ENCODE peak calls at places on chromosomes 3 and 15, in eight cellular contexts. T is NB4; V is A549; S is left lung; O is fibroblast of villous mesenchyme; H is glutamatergic neuron; E is CD8-positive, alpha-beta T cell; L is SK-N-SH. U is an unnamed sample.

GRCh38 chr3:11508346-11509174 is 135.2 kb downstream of the VGLL4 start:
- DNase-seq in T (no peak), V (no peak), S (no peak), O (no peak), H (no peak), E (no peak), L (no peak), U (no peak)

GRCh38 chr3:114789803-114790202 is 357.3 kb downstream of the ZBTB20 start:
- DNase-seq in T (no peak), V (no peak), S (no peak), O (no peak), H (no peak), E (no peak), L (no peak), U (no peak)

GRCh38 chr3:71227344-71227743 is 356.2 kb downstream of the FOXP1 start:
- DNase-seq in T (no peak), V (no peak), S (no peak), O (no peak), H (no peak), E (no peak), L (no peak), U (peak)

GRCh38 chr3:160449660-160450598 is at the start of gene TRIM59:
- DNase-seq in T (no peak), V (peak), S (peak), O (peak), H (peak), E (peak), L (peak), U (peak)

GRCh38 chr3:107629556-107629955 is 106.8 kb downstream of the BBX start:
- DNase-seq in T (peak), V (no peak), S (no peak), O (peak), H (no peak), E (no peak), L (no peak), U (no peak)

GRCh38 chr3:157408499-157409149 is 28.0 kb upstream of the PTX3 start:
- DNase-seq in T (no peak), V (no peak), S (no peak), O (no peak), H (no peak), E (no peak), L (no peak), U (no peak)

GRCh38 chr3:166100710-166101109 is 263.5 kb upstream of the BCHE start:
- DNase-seq in T (no peak), V (no peak), S (no peak), O (no peak), H (no peak), E (no peak), L (no peak), U (no peak)

GRCh38 chr15:64858136-64858535 is 16.4 kb downstream of the PLEKHO2 start:
- DNase-seq in T (peak), V (no peak), S (no peak), O (no peak), H (no peak), E (no peak), L (no peak), U (no peak)

GRCh38 chr3:163622384-163622783 is 1455.9 kb downstream of the SI start:
- DNase-seq in T (peak), V (no peak), S (no peak), O (no peak), H (peak), E (no peak), L (peak), U (no peak)

GRCh38 chr3:141876891-141877561 is 583 bp downstream of the ATP1B3 start:
- DNase-seq in T (peak), V (no peak), S (peak), O (peak), H (peak), E (peak), L (peak), U (peak)

GRCh38 chr15:88704791-88705768 is 66.3 kb downstream of the ISG20 start:
- DNase-seq in T (no peak), V (no peak), S (no peak), O (peak), H (no peak), E (no peak), L (peak), U (no peak)

GRCh38 chr3:109265300-109265699 is 51.0 kb downstream of the DPPA2 start:
- DNase-seq in T (no peak), V (no peak), S (no peak), O (peak), H (no peak), E (no peak), L (no peak), U (no peak)

GRCh38 chr15:64857421-64857820 is 15.7 kb downstream of the PLEKHO2 start:
- DNase-seq in T (no peak), V (no peak), S (no peak), O (peak), H (no peak), E (no peak), L (no peak), U (no peak)

GRCh38 chr3:9047465-9048346 is 84.4 kb upstream of the RAD18 start:
- DNase-seq in T (no peak), V (no peak), S (no peak), O (no peak), H (no peak), E (no peak), L (no peak), U (no peak)

GRCh38 chr15:66293419-66294156 is at the start of gene DIS3L:
- DNase-seq in T (peak), V (peak), S (peak), O (peak), H (peak), E (peak), L (peak), U (peak)

GRCh38 chr3:152350139-152350538 is 81.4 kb downstream of the MBNL1 start:
- DNase-seq in T (no peak), V (no peak), S (no peak), O (no peak), H (no peak), E (no peak), L (no peak), U (no peak)

GRCh38 chr3:9342696-9343095 is 20.2 kb upstream of the THUMPD3 start:
- DNase-seq in T (no peak), V (no peak), S (no peak), O (no peak), H (no peak), E (no peak), L (no peak), U (no peak)

GRCh38 chr3:38005076-38006020 is 14.8 kb downstream of the VILL start:
- DNase-seq in T (no peak), V (no peak), S (no peak), O (no peak), H (no peak), E (no peak), L (no peak), U (no peak)

GRCh38 chr3:100902572-100902971 is 90.6 kb downstream of the ABI3BP start:
- DNase-seq in T (no peak), V (no peak), S (no peak), O (peak), H (no peak), E (no peak), L (no peak), U (no peak)

GRCh38 chr3:112097378-112097777 is 11.2 kb downstream of the C3orf52 start:
- DNase-seq in T (peak), V (peak), S (no peak), O (peak), H (no peak), E (no peak), L (no peak), U (no peak)

GRCh38 chr3:101635954-101636798 is 40.8 kb downstream of the ZBTB11 start:
- DNase-seq in T (peak), V (peak), S (no peak), O (peak), H (peak), E (peak), L (peak), U (peak)

GRCh38 chr3:172065534-172065933 is 26.2 kb downstream of the FNDC3B start:
- DNase-seq in T (no peak), V (no peak), S (no peak), O (peak), H (no peak), E (no peak), L (no peak), U (no peak)

GRCh38 chr3:179956416-179956830 is 80.3 kb downstream of the PEX5L start:
- DNase-seq in T (peak), V (no peak), S (no peak), O (no peak), H (no peak), E (no peak), L (no peak), U (peak)

GRCh38 chr3:188533612-188534357 is 379.8 kb downstream of the LPP start:
- DNase-seq in T (no peak), V (no peak), S (no peak), O (no peak), H (no peak), E (no peak), L (no peak), U (no peak)

GRCh38 chr15:85587707-85588441 is 206.9 kb downstream of the KLHL25 start:
- DNase-seq in T (no peak), V (no peak), S (no peak), O (peak), H (no peak), E (no peak), L (no peak), U (no peak)

GRCh38 chr3:142844339-142844977 is 44.4 kb downstream of the PCOLCE2 start:
- DNase-seq in T (peak), V (peak), S (no peak), O (peak), H (no peak), E (no peak), L (peak), U (peak)

GRCh38 chr3:182697345-182697919 is 95.9 kb upstream of the ATP11B start:
- DNase-seq in T (no peak), V (no peak), S (no peak), O (no peak), H (peak), E (no peak), L (no peak), U (no peak)

GRCh38 chr15:70243686-70244540 is 146.2 kb upstream of the TLE3 start:
- DNase-seq in T (no peak), V (no peak), S (no peak), O (no peak), H (no peak), E (no peak), L (no peak), U (no peak)

GRCh38 chr3:100003609-100004503 is 110.4 kb downstream of the FILIP1L start:
- DNase-seq in T (no peak), V (no peak), S (no peak), O (no peak), H (no peak), E (no peak), L (no peak), U (no peak)

GRCh38 chr3:110821586-110821985 is 250.0 kb upstream of the NECTIN3 start:
- DNase-seq in T (no peak), V (no peak), S (no peak), O (no peak), H (no peak), E (no peak), L (no peak), U (no peak)

GRCh38 chr3:196165850-196166249 is 45.4 kb downstream of the ZDHHC19 start:
- DNase-seq in T (no peak), V (no peak), S (peak), O (no peak), H (no peak), E (no peak), L (no peak), U (no peak)

GRCh38 chr3:66800941-66801545 is 197.1 kb upstream of the KBTBD8 start:
- DNase-seq in T (no peak), V (no peak), S (no peak), O (no peak), H (no peak), E (no peak), L (no peak), U (no peak)

GRCh38 chr3:42228796-42229195 is 37.2 kb downstream of the CCK start:
- DNase-seq in T (peak), V (peak), S (no peak), O (no peak), H (no peak), E (no peak), L (no peak), U (peak)

GRCh38 chr3:33718595-33718907 is 497 bp upstream of the CLASP2 start:
- DNase-seq in T (no peak), V (no peak), S (no peak), O (no peak), H (no peak), E (no peak), L (no peak), U (no peak)

GRCh38 chr3:16377847-16378302 is 112.9 kb downstream of the OXNAD1 start:
- DNase-seq in T (no peak), V (no peak), S (no peak), O (no peak), H (no peak), E (no peak), L (no peak), U (no peak)

GRCh38 chr3:16375891-16376290 is 110.9 kb downstream of the OXNAD1 start:
- DNase-seq in T (no peak), V (no peak), S (no peak), O (no peak), H (no peak), E (no peak), L (no peak), U (no peak)

GRCh38 chr3:16378415-16378814 is 113.4 kb downstream of the OXNAD1 start:
- DNase-seq in T (no peak), V (no peak), S (no peak), O (no peak), H (no peak), E (no peak), L (no peak), U (no peak)

GRCh38 chr3:16378920-16379319 is 113.9 kb downstream of the OXNAD1 start:
- DNase-seq in T (no peak), V (no peak), S (no peak), O (peak), H (no peak), E (no peak), L (no peak), U (peak)

GRCh38 chr3:16377196-16377595 is 112.2 kb downstream of the OXNAD1 start:
- DNase-seq in T (no peak), V (no peak), S (no peak), O (no peak), H (no peak), E (peak), L (no peak), U (no peak)
- TF ChIP-seq CTCF in T (no peak), V (no peak), S (no peak), O (no peak), H (no peak), E (no peak), L (no peak), U (no peak)

GRCh38 chr15:94972314-94972713 is 741.0 kb downstream of the MCTP2 start:
- DNase-seq in T (no peak), V (no peak), S (no peak), O (peak), H (no peak), E (no peak), L (no peak), U (no peak)

GRCh38 chr15:94965593-94965992 is 734.2 kb downstream of the MCTP2 start:
- DNase-seq in T (no peak), V (no peak), S (no peak), O (peak), H (no peak), E (no peak), L (no peak), U (no peak)

GRCh38 chr15:94968133-94968532 is 736.8 kb downstream of the MCTP2 start:
- DNase-seq in T (no peak), V (no peak), S (no peak), O (no peak), H (no peak), E (no peak), L (no peak), U (no peak)

GRCh38 chr15:94970831-94971230 is 739.5 kb downstream of the MCTP2 start:
- DNase-seq in T (no peak), V (no peak), S (no peak), O (no peak), H (no peak), E (no peak), L (no peak), U (no peak)

GRCh38 chr15:94970096-94970495 is 738.7 kb downstream of the MCTP2 start:
- DNase-seq in T (no peak), V (no peak), S (no peak), O (no peak), H (no peak), E (no peak), L (no peak), U (no peak)
- TF ChIP-seq CTCF in T (no peak), V (no peak), S (no peak), O (no peak), H (no peak), E (no peak), L (no peak), U (no peak)

GRCh38 chr3:123330441-123330991 is 118.4 kb downstream of the ADCY5 start:
- DNase-seq in T (no peak), V (no peak), S (peak), O (no peak), H (no peak), E (no peak), L (no peak), U (no peak)

GRCh38 chr3:123329636-123330340 is 119.1 kb downstream of the ADCY5 start:
- DNase-seq in T (no peak), V (no peak), S (peak), O (no peak), H (no peak), E (no peak), L (no peak), U (no peak)

GRCh38 chr3:123327480-123327879 is 121.4 kb downstream of the ADCY5 start:
- DNase-seq in T (no peak), V (no peak), S (peak), O (no peak), H (no peak), E (no peak), L (no peak), U (no peak)

GRCh38 chr3:123327956-123328850 is 120.7 kb downstream of the ADCY5 start:
- DNase-seq in T (no peak), V (no peak), S (peak), O (no peak), H (no peak), E (no peak), L (no peak), U (no peak)

DNA sequence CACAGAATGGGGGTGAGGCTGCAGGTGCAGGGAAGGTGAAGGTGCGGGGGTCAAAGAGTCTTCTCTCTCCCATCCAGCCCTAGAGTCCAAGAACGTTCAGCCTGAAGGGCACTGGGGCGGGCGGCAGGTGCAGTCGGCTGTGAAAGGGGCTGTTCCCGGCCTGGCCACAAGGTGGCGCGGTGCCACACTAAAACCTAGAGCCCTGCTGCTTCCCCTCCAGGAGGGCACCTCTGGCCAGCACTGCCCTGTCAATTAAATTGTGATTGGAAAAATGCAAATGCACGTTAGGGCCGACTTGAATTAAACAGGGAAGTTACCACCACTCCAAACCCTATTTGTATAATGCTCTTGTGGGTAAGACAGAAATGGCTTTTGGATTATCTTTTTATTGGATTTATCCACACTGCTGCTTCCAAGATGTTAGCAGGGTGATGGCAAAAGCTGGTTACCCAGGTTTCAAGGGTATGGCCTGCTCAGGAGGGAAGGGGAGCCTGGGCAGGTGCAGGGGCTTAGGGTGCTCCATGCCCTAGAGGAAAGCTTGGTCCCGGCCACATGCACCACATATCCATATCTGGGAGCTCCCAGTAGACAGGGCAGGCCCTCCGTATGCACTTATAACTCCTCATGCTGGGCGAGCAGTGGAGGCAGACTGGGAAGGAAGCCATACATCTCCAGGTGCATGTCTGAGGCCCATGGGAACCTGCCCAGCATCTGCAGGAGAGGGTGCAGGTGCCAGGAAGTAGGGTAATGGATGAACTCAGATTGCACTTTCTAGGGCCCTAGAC is 119.8 kb downstream of the ADCY5 start:
- DNase-seq in T (peak), V (peak), S (peak), O (peak), H (peak), E (peak), L (peak), U (peak)
- TF ChIP-seq CTCF in T (peak), V (peak), S (peak), O (peak), H (peak), E (peak), L (peak), U (peak)

DNA sequence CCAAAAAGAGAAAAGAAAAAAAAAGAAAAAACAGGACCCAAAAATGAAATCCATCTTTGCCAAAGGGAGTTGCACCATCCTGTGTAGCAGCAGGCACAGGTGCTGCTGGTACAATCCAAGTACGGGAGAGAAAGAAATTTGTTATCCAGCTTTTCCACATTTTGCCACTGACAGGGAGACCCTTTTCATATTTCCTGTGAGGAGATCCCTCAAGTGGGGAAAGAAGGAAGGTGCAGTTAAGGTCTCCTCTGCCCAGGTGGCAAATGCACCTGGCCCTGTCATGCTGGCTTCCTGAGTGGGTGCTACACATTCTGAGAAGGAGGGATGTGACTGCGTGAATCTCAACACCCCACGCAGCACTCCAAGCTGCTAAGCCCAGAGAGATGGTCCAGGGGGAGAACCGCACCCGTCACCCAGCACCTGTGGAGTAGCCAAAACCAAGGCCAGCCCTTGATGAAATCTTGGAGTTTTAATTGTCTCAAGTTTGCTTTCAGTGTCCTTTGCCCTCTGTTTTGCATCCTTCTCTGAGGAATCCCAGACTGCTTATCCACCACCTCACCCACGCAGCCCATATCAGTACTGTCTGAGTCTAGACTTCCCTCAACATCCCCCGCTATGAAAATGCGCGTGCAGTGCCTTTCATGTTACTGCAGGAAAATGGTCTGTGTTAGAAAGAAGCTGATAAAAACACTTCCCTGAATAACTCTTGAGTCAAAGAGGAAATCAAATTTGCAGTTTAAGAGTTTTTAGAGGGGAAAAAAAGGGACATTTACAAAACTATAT is 141.9 kb upstream of the THBS1 start:
- DNase-seq in T (no peak), V (no peak), S (no peak), O (no peak), H (no peak), E (no peak), L (no peak), U (no peak)
- TF ChIP-seq CTCF in T (no peak), V (no peak), S (no peak), O (no peak), H (no peak), E (no peak), L (no peak), U (no peak)

GRCh38 chr3:50342818-50343633 is 2.4 kb upstream of the RASSF1 start:
- DNase-seq in T (peak), V (no peak), S (peak), O (no peak), H (no peak), E (no peak), L (no peak), U (no peak)
- TF ChIP-seq CTCF in T (no peak), V (no peak), S (no peak), O (no peak), H (no peak), E (no peak), L (no peak), U (no peak)

U was measured in GM20000.